ENCODE peak calls at places on chromosomes 5 and 9, in seven cellular contexts. M is uterus, H is body of pancreas, E is endothelial cell, N is astrocyte, X is HFFc6, D is A673. W is an unnamed sample.

GRCh38 chr5:174571662-174572397 is 152.6 kb upstream of the MSX2 start:
- DNase-seq in D (peak), N (peak), H (peak), E (no peak), X (peak), M (peak), W (no peak)

GRCh38 chr5:164746723-164747122 is 1241.3 kb downstream of the MAT2B start:
- DNase-seq in D (no peak), H (no peak), X (no peak), M (no peak), E (no peak), N (no peak), W (no peak)

GRCh38 chr9:130912932-130913598 is 16.5 kb upstream of the QRFP start:
- DNase-seq in X (peak), N (peak), H (no peak), M (no peak), D (no peak), E (no peak), W (no peak)

GRCh38 chr9:7165350-7165937 is 407.7 kb downstream of the KDM4C start:
- DNase-seq in X (no peak), D (no peak), N (no peak), M (no peak), E (no peak), H (no peak), W (no peak)

GRCh38 chr9:126043691-126044090 is 282.9 kb upstream of the MVB12B start:
- DNase-seq in M (no peak), D (no peak), H (no peak), N (peak), E (no peak), X (no peak), W (no peak)

GRCh38 chr5:136070486-136071285 is 41.9 kb downstream of the TGFBI start:
- DNase-seq in D (no peak), X (no peak), M (no peak), N (no peak), H (no peak), E (no peak), W (no peak)

GRCh38 chr5:170366276-170366675 is 22.9 kb downstream of the KCNMB1 start:
- DNase-seq in D (no peak), H (no peak), N (no peak), E (no peak), M (no peak), X (no peak), W (no peak)

GRCh38 chr5:83563631-83564030 is 92.1 kb downstream of the VCAN start:
- DNase-seq in N (no peak), H (peak), M (no peak), E (no peak), X (no peak), D (no peak), W (no peak)

GRCh38 chr5:143870871-143871632 is 59.1 kb downstream of the HMHB1 start:
- DNase-seq in H (no peak), E (no peak), D (no peak), M (no peak), X (no peak), N (peak), W (no peak)

GRCh38 chr5:76787237-76787636 is 31.6 kb upstream of the F2RL1 start:
- DNase-seq in E (no peak), N (peak), X (no peak), D (no peak), H (peak), M (peak), W (no peak)

GRCh38 chr5:7664208-7664607 is 186.7 kb downstream of the CFAP90 start:
- DNase-seq in M (no peak), N (no peak), D (no peak), X (no peak), E (no peak), H (no peak), W (no peak)

GRCh38 chr9:38622083-38622674 is 1.8 kb upstream of the ANKRD18A start:
- DNase-seq in H (peak), N (no peak), X (no peak), E (peak), D (peak), M (no peak), W (no peak)

GRCh38 chr9:132214027-132214622 is 52.3 kb downstream of the NTNG2 start:
- DNase-seq in X (peak), N (peak), E (peak), D (peak), M (peak), H (peak), W (no peak)

GRCh38 chr5:72140711-72141110 is 33.4 kb downstream of the MAP1B start:
- DNase-seq in D (no peak), N (no peak), E (no peak), H (no peak), M (no peak), X (no peak), W (no peak)

GRCh38 chr5:128271859-128272446 is 188.4 kb downstream of the SLC12A2 start:
- DNase-seq in N (peak), E (no peak), D (no peak), M (no peak), X (peak), H (no peak), W (no peak)

GRCh38 chr9:70410368-70410767 is 4.1 kb downstream of the KLF9 start:
- DNase-seq in M (no peak), N (peak), H (no peak), D (no peak), E (no peak), X (peak), W (no peak)

GRCh38 chr5:53256746-53257145 is 147.2 kb upstream of the MOCS2 start:
- DNase-seq in E (no peak), M (no peak), X (peak), H (no peak), D (no peak), N (peak), W (no peak)

GRCh38 chr9:93826209-93826608 is 128.9 kb downstream of the BARX1 start:
- DNase-seq in H (no peak), E (peak), M (no peak), N (no peak), D (no peak), X (no peak), W (peak)
- TF ChIP-seq CTCF in H (peak), E (peak), M (no peak), N (no peak), D (peak), X (peak), W (peak)

DNA sequence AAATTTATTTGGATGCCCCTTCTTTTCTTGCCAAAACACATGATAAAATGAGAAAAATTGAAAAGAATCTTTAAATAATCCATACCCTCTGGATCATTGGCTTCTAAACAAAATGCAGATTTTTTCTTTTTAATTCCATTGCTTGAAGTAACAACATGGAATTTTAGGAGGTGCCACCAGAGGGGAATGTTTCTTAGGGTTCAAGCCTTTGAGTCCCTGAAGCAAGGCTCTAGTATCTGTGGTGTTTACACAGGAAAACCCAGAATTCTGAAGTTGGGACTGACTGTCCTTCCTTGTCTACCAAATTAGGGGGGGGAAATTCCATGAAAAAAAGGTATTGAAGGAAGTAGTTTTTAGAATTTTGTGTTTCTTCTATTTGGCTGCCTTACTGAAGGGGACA is 69.4 kb downstream of the LMNB1 start:
- DNase-seq in H (no peak), N (no peak), M (no peak), X (peak), E (no peak), D (no peak), W (no peak)
- TF ChIP-seq CTCF in H (no peak), N (no peak), M (no peak), X (peak), E (no peak), D (peak), W (no peak)

GRCh38 chr9:21789541-21790037 is 12.8 kb upstream of the MTAP start:
- DNase-seq in N (peak), D (peak), M (peak), X (peak), E (peak), H (peak), W (peak)
- TF ChIP-seq CTCF in N (peak), D (peak), M (peak), X (peak), E (peak), H (peak), W (peak)

GRCh38 chr5:151051931-151052608 is 28.8 kb downstream of the TNIP1 start:
- DNase-seq in M (no peak), X (no peak), N (no peak), H (no peak), E (no peak), D (peak), W (no peak)

GRCh38 chr5:151048526-151048925 is 28.1 kb downstream of the GPX3 start:
- DNase-seq in N (no peak), E (no peak), H (no peak), D (no peak), M (no peak), X (peak), W (no peak)

GRCh38 chr5:151052834-151053233 is 28.0 kb downstream of the TNIP1 start:
- DNase-seq in D (no peak), N (no peak), M (no peak), E (no peak), H (no peak), X (no peak), W (no peak)

GRCh38 chr5:151053796-151054490 is 26.9 kb downstream of the TNIP1 start:
- DNase-seq in D (no peak), X (no peak), E (no peak), M (no peak), N (no peak), H (no peak), W (no peak)

GRCh38 chr5:151051066-151051930 is 29.5 kb downstream of the TNIP1 start:
- DNase-seq in E (peak), X (peak), N (peak), D (peak), H (peak), M (peak), W (peak)
- TF ChIP-seq CTCF in E (peak), X (peak), N (peak), D (peak), H (peak), M (peak), W (peak)

DNA sequence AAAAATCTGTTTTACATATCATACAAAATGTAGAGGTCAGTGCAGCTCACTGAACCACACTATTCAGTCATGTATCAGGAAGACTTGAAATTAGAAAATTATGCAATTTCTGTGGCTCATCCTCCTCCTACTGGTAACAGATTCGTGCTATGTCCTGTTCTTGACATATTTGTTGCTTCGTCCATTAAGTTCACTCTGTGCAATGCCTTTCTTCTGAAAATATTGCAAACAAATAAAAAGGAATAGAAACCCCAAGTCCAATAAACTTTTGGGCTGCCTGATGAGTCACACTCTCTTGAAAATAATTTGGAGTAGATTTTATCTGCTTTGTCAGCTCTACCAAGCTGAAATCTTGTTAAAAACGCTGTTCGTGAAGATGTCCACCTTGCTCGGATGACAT is 391.2 kb downstream of the RAB3C start:
- DNase-seq in E (no peak), H (no peak), M (no peak), N (no peak), D (no peak), X (no peak), W (no peak)
- TF ChIP-seq CTCF in E (no peak), H (no peak), M (no peak), N (no peak), D (no peak), X (no peak), W (no peak)

GRCh38 chr9:21455320-21455719 is 15.1 kb downstream of the IFNA1 start:
- DNase-seq in E (peak), D (peak), X (peak), N (no peak), H (no peak), M (no peak), W (peak)
- TF ChIP-seq CTCF in E (peak), D (peak), X (peak), N (peak), H (peak), M (peak), W (peak)

GRCh38 chr5:75055727-75056144 is 3.4 kb upstream of the GCNT4 start:
- DNase-seq in E (peak), D (no peak), N (peak), M (no peak), H (no peak), X (peak), W (no peak)

GRCh38 chr5:75052461-75053285 is at the start of gene GCNT4:
- DNase-seq in X (peak), D (peak), N (peak), E (peak), H (peak), M (peak), W (peak)

GRCh38 chr5:75054110-75054930 is 2.0 kb upstream of the GCNT4 start:
- DNase-seq in D (peak), N (peak), E (peak), H (peak), M (peak), X (peak), W (no peak)

GRCh38 chr5:75051217-75051751 is 1.1 kb downstream of the GCNT4 start:
- DNase-seq in D (no peak), M (no peak), X (no peak), E (no peak), N (no peak), H (peak), W (no peak)

DNA sequence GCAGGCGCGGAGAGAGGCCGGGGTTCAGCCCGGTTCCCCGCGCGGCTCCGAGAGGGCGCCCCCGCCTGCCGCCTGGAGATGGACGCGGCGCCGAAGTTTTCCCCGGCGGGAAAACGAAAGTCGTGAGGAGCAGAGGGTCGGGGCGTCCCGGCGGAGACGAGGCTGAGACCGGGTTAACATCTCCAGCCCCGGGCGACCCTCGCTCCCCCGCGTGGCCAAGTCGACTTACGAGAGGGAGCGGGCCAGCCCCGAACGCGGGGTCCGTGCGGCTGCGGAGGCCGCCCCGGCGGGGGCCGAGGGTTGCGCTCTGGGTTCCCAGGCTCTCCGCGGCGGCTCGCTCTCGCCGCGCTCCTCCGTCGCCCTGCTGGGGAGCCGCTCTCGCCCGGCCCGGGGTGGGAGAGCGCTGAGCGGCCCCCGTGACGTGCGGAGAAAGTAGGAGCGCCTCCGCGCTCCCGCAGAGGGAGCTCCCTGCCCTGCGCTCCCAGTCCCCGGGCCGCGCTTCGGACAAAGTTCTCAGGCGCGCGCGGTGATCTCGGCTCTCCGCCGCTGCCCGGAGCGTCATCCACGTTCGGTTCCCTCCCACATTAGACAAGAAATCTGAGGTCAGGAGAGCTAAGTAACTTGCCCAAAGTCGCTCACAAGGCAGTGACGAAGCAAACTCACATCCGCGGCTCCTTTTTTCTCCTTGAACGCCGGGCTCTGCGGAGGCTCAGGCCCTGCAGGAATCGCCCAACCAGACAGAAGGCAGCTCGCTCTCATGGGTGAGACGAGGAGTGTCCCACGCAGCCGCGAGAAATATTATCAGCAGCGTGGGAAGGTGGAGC is 1.1 kb upstream of the GCNT4 start:
- DNase-seq in E (peak), D (peak), M (peak), H (peak), N (peak), X (peak), W (peak)
- TF ChIP-seq CTCF in E (peak), D (no peak), M (peak), H (peak), N (no peak), X (peak), W (peak)

GRCh38 chr5:11496127-11496719 is 408.0 kb downstream of the CTNND2 start:
- DNase-seq in E (no peak), M (no peak), H (no peak), X (no peak), N (no peak), D (no peak), W (no peak)

GRCh38 chr5:11491658-11492057 is 412.6 kb downstream of the CTNND2 start:
- DNase-seq in H (no peak), M (no peak), E (no peak), X (no peak), D (no peak), N (no peak), W (no peak)

GRCh38 chr5:11497651-11498050 is 406.6 kb downstream of the CTNND2 start:
- DNase-seq in E (no peak), X (no peak), D (no peak), H (no peak), N (no peak), M (no peak), W (no peak)

DNA sequence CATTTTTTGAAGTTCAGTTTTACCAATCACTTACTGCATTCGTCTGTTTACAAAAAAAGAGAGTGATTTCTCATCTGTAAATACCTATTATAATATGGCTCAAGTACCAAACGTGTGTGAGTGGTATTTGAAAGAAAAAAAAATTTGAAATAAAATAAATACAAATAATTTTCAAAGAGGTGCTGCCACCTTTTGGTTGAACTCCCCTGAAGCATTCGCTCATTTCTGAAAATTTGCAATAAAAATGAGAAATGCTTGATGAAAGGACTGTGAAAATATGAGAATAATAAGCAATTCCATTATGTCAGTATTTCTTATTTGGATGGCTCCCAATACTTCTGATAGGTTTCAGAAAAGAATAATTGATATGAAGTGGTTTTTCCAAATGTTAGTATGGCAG is 409.9 kb downstream of the CTNND2 start:
- DNase-seq in D (no peak), H (no peak), N (no peak), X (no peak), M (no peak), E (no peak), W (no peak)
- TF ChIP-seq CTCF in D (peak), H (peak), N (peak), X (peak), M (no peak), E (peak), W (peak)

DNA sequence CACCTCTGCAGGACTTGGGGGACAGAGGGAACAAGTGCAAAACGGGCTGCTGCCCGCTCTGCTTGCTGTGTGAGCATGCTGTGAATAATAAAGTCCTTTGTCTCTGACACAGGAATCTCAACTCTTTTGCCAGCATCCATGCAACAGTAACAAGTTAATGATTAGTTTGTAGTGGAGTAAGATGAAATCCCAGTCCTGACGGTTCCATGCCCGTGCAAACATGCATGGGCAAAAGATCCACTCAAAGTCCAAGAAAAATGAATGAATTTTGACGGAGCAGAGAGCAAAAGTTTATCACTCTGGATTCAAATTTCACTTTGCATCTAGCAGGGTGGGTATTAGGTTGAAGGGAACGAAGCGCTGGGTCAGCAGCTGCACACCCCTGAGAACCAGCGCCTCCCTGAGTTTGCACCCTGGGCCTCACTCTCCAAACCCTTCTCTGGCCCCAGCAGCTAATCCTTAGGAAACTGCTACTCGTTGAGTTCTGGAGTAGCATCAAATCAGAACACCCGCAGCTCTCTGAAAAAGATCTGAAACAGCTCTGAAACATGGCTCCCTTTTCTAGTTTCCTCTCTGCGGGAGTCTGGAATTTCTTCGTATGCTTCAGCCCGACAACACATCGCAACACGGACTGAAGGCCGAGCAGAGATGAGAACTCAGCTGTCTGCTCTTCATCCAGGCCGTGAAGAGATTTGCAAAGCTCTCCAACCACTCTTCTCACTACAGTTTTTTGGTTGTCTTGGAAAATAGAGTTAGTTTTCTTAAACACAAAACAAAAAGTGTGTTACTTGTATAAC is 45.6 kb upstream of the RUFY1 start:
- DNase-seq in X (no peak), H (no peak), M (no peak), N (no peak), E (no peak), D (no peak), W (no peak)
- TF ChIP-seq CTCF in X (no peak), H (no peak), M (no peak), N (no peak), E (no peak), D (no peak), W (no peak)

GRCh38 chr9:25964239-25964638 is 286.0 kb upstream of the TUSC1 start:
- DNase-seq in M (no peak), D (peak), N (peak), E (peak), H (peak), X (peak), W (peak)
- TF ChIP-seq CTCF in M (no peak), D (peak), N (peak), E (peak), H (peak), X (peak), W (peak)

W was measured in GM13977.